ENCODE peak calls at places on chromosomes 12 and 14, in eight cellular contexts. G is stimulated activated effector memory CD8-positive, alpha-beta T cell treated with anti-CD3 and anti-CD28 coated beads, Interleukin-12 subunit alpha, Interleukin-12 subunit beta, amount 100 ng/mL, for 72 hours; C is fibroblast of mammary gland; L is Karpas-422; D is Caki2; V is RWPE1; I is GM13977; A is mesendoderm. T is an unnamed sample.

GRCh38 chr12:114611145-114612018 is 72.6 kb downstream of the TBX3 start:
- DNase-seq in G (no peak), D (peak), I (no peak), A (no peak), L (no peak), V (no peak), C (no peak), T (no peak)

GRCh38 chr14:98906123-98906995 is 365.6 kb downstream of the BCL11B start:
- DNase-seq in C (peak), A (peak), I (no peak), V (peak), D (peak), G (no peak), L (no peak), T (no peak)

GRCh38 chr12:98828802-98829600 is 183.9 kb downstream of the APAF1 start:
- DNase-seq in L (no peak), I (no peak), D (no peak), C (no peak), V (no peak), G (no peak), A (no peak), T (no peak)

GRCh38 chr12:94304566-94305061 is 155.1 kb downstream of the CEP83 start:
- DNase-seq in D (no peak), G (peak), A (peak), L (no peak), V (no peak), I (no peak), C (no peak), T (no peak)

GRCh38 chr12:8556748-8557147 is 16.0 kb upstream of the CLEC4E start:
- DNase-seq in A (no peak), V (no peak), C (no peak), I (no peak), L (no peak), D (no peak), G (no peak), T (no peak)

GRCh38 chr12:68675098-68675842 is 11.5 kb upstream of the NUP107 start:
- DNase-seq in G (peak), I (no peak), D (peak), L (no peak), C (no peak), V (no peak), A (peak), T (peak)

GRCh38 chr12:87405918-87406317 is 623.3 kb downstream of the C12orf50 start:
- DNase-seq in D (no peak), I (no peak), A (no peak), G (no peak), V (peak), L (no peak), C (no peak), T (no peak)

GRCh38 chr12:123843912-123844748 is 82.0 kb downstream of the DNAH10 start:
- DNase-seq in C (no peak), A (peak), D (no peak), L (peak), G (no peak), I (no peak), V (peak), T (no peak)

GRCh38 chr12:32083489-32083888 is 23.2 kb upstream of the BICD1 start:
- DNase-seq in C (peak), L (no peak), D (no peak), I (no peak), A (no peak), G (no peak), V (peak), T (no peak)

GRCh38 chr14:90109858-90110257 is 48.1 kb downstream of the KCNK13 start:
- DNase-seq in I (no peak), L (peak), A (peak), D (no peak), C (no peak), V (peak), G (no peak), T (no peak)

GRCh38 chr12:105041186-105041585 is 43.1 kb downstream of the ALDH1L2 start:
- DNase-seq in V (no peak), A (no peak), I (no peak), D (peak), L (no peak), C (no peak), G (no peak), T (no peak)

GRCh38 chr12:128687851-128688250 is 135.9 kb downstream of the SLC15A4 start:
- DNase-seq in D (no peak), C (no peak), I (no peak), A (no peak), G (no peak), V (no peak), L (no peak), T (no peak)

GRCh38 chr14:104267895-104268294 is 129.5 kb downstream of the KIF26A start:
- DNase-seq in V (no peak), L (no peak), G (no peak), D (no peak), A (peak), C (no peak), I (no peak), T (no peak)

GRCh38 chr14:51581017-51581881 is 70.5 kb upstream of the FRMD6 start:
- DNase-seq in A (no peak), D (peak), C (peak), G (no peak), I (no peak), V (no peak), L (no peak), T (no peak)

GRCh38 chr12:38587594-38587993 is 271.0 kb downstream of the ALG10B start:
- DNase-seq in I (no peak), L (no peak), V (no peak), A (no peak), C (peak), G (no peak), D (no peak), T (no peak)

GRCh38 chr12:11731455-11731854 is 82.0 kb downstream of the ETV6 start:
- DNase-seq in G (no peak), I (no peak), C (no peak), V (peak), D (no peak), L (no peak), A (no peak), T (no peak)

GRCh38 chr12:47032644-47033043 is 46.8 kb upstream of the PCED1B start:
- DNase-seq in V (no peak), L (peak), D (peak), G (no peak), A (peak), C (peak), I (no peak), T (no peak)

GRCh38 chr12:30877110-30877875 is 49.3 kb upstream of the TSPAN11 start:
- DNase-seq in C (no peak), L (no peak), G (no peak), I (no peak), V (no peak), D (no peak), A (no peak), T (no peak)

GRCh38 chr14:101489092-101489760 is 72.1 kb upstream of the DIO3 start:
- DNase-seq in L (no peak), V (no peak), G (no peak), A (no peak), I (no peak), C (no peak), D (no peak), T (no peak)

GRCh38 chr12:6935221-6935550 is 7.4 kb downstream of the ATN1 start:
- DNase-seq in G (no peak), L (no peak), C (peak), V (no peak), I (no peak), A (no peak), D (no peak), T (no peak)

GRCh38 chr12:114661245-114661644 is 22.7 kb downstream of the TBX3 start:
- DNase-seq in I (no peak), G (no peak), V (no peak), C (peak), D (no peak), L (no peak), A (no peak), T (no peak)

GRCh38 chr14:32330356-32331226 is 1.5 kb downstream of the AKAP6 start:
- DNase-seq in G (no peak), L (no peak), I (no peak), A (no peak), C (no peak), D (no peak), V (no peak), T (no peak)

GRCh38 chr12:86914716-86915115 is 658.5 kb upstream of the MGAT4C start:
- DNase-seq in D (peak), I (peak), A (peak), V (peak), G (no peak), L (peak), C (peak), T (no peak)